ENCODE peak calls at places on chromosomes 5 and 9, in seven cellular contexts. Q is BJ; D is A549; R is heart right ventricle; V is brain microvascular endothelial cell; O is cardiac muscle cell; K is naive thymus-derived CD4-positive, alpha-beta T cell. U is an unnamed sample.

GRCh38 chr5:18433336-18433735 is 799.1 kb downstream of the TAF11L14 start:
- DNase-seq in K (no peak), R (no peak), Q (no peak), O (peak; percentile 56), V (no peak), D (no peak), U (no peak)

GRCh38 chr5:171629221-171630005 is 156.2 kb upstream of the SMIM23 start:
- DNase-seq in D (peak; percentile 24), K (no peak), O (no peak), Q (no peak), V (peak; percentile 29), R (no peak), U (no peak)

GRCh38 chr9:31799953-31800609 is 584.4 kb upstream of the ACO1 start:
- DNase-seq in K (no peak), Q (no peak), V (peak; percentile 11), O (peak; percentile 60), R (no peak), D (peak; percentile 19), U (peak; percentile 32)

GRCh38 chr5:53479045-53479655 is 1.3 kb upstream of the FST start:
- DNase-seq in Q (no peak), V (no peak), R (no peak), O (no peak), K (no peak), D (no peak), U (no peak)

GRCh38 chr5:66511491-66511890 is 84.7 kb upstream of the MAST4 start:
- DNase-seq in V (no peak), R (no peak), K (no peak), O (no peak), Q (no peak), D (peak; percentile 2), U (no peak)

GRCh38 chr5:103582364-103582763 is 19.8 kb upstream of the NUDT12 start:
- DNase-seq in V (peak; percentile 54), R (peak; percentile 5), O (peak; percentile 69), Q (no peak), K (no peak), D (peak; percentile 59), U (no peak)

GRCh38 chr9:137550241-137550621 is at the start of gene PNPLA7:
- DNase-seq in D (peak; percentile 85), Q (peak; percentile 21), K (peak; percentile 31), V (peak; percentile 49), O (peak; percentile 88), R (peak; percentile 92), U (peak; percentile 39)

GRCh38 chr5:139635606-139636206 is 12.4 kb upstream of the CXXC5 start:
- DNase-seq in V (peak; percentile 69), Q (peak; percentile 71), R (peak; percentile 94), K (no peak), D (peak; percentile 73), O (peak; percentile 87), U (peak; percentile 72)

DNA sequence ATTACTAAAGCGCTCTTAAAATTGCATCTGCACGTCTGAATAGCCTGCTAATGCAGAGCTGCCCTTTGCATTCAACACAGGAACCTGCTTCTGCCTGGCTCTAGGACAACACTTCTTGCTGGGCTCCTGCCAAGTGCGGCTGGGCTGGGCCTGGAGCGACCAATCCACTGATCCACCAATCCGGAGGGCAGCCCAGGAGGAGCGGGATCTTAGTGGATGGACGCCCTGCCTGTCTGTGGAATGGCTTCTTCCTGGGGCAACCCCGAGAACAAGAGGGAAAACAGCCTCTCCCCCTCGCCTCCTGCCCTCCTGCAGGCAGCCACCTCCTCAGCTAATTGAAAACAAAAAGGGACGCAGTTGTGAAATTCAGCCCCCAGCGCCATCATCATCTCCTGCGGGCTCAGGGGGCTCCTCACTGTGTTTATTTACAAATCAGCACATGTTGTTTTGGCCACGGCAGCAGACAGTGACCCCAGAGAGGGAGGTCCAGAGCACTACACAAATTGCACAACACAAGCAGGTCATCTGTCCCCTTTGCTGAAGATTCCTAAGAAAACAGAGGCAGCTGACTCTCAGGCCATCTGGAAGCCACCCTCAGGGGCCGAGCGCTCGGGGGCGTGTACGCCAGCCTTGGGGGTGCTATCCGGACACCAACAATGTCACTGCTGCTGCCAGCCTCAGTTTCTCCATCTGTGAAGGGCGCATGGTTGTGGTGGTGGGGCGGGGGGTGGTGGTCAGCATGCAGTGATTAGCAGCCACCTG is 57.3 kb downstream of the GADD45G start:
- DNase-seq in K (no peak), V (peak; percentile 97), O (peak; percentile 96), R (peak; percentile 99), Q (peak; percentile 76), D (peak; percentile 87), U (peak; percentile 89)
- H3K4me3 ChIP-seq in K (no peak overlapping the region), V (peak overlapping the region; percentile 41), O (no peak overlapping the region), R (peak overlapping the region; percentile 23), Q (peak overlapping the region; percentile 42), D (peak overlapping the region; percentile 38), U (peak overlapping the region; percentile 45)

GRCh38 chr5:1783214-1783551 is 16.5 kb downstream of the MRPL36 start:
- DNase-seq in O (peak; percentile 79), K (no peak), Q (no peak), D (no peak), R (no peak), V (no peak), U (no peak)

GRCh38 chr5:1781107-1781506 is 18.5 kb downstream of the MRPL36 start:
- DNase-seq in Q (no peak), O (no peak), D (no peak), R (no peak), V (no peak), K (no peak), U (no peak)

GRCh38 chr5:1782385-1783213 is 17.0 kb downstream of the MRPL36 start:
- DNase-seq in O (no peak), R (no peak), K (no peak), Q (no peak), D (no peak), V (no peak), U (no peak)

GRCh38 chr5:1780621-1780945 is 19.1 kb downstream of the MRPL36 start:
- DNase-seq in O (no peak), K (no peak), D (no peak), V (no peak), Q (no peak), R (no peak), U (no peak)

DNA sequence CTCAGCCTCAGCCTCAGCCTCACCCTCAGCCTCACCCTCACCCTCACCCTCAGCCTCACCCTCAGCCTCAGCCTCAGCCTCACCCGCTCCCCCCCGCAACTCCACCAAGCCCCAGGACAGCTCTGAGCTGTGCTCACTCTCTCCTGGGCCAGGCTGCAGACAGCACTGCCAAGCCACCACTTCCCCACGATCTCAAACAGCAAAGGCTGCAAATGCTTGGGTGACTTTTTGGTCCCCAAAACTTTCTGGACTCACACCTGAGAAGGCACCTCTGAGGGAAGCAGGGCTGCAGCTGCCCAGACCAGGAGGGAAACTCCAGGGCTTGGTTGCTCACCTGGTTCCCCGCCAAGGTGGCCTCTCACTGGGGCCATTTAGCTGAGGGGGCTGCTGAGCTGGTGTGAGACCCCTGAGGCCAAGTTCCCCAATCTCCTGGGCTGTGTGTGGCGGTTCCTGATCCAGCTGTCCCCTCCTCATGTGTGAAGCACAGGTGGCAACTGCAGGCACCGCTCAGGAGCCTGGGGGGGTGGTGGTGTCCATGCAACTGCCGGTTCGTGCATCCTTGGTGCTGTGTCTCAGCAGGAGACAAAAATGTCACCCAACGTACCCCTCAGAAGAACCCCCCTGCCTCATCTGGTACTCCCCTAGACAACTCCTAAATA is 17.8 kb downstream of the MRPL36 start:
- DNase-seq in R (no peak), V (no peak), Q (no peak), D (no peak), K (no peak), O (no peak), U (no peak)
- H3K4me3 ChIP-seq in R (no peak overlapping the region), V (no peak overlapping the region), Q (no peak overlapping the region), D (no peak overlapping the region), K (no peak overlapping the region), O (no peak overlapping the region), U (no peak overlapping the region)

GRCh38 chr5:157187046-157187754 is 6.6 kb downstream of the ITK start:
- DNase-seq in K (no peak), O (no peak), V (no peak), D (no peak), R (no peak), Q (no peak), U (no peak)

GRCh38 chr5:157182143-157182757 is 1.6 kb downstream of the ITK start:
- DNase-seq in D (no peak), V (no peak), K (no peak), O (no peak), Q (no peak), R (no peak), U (no peak)

GRCh38 chr5:157180374-157181264 is at the start of gene ITK:
- DNase-seq in K (no peak), Q (no peak), R (no peak), D (no peak), V (no peak), O (no peak), U (no peak)

GRCh38 chr5:157186309-157187045 is 5.8 kb downstream of the ITK start:
- DNase-seq in K (no peak), R (no peak), D (no peak), Q (no peak), V (no peak), O (no peak), U (no peak)

DNA sequence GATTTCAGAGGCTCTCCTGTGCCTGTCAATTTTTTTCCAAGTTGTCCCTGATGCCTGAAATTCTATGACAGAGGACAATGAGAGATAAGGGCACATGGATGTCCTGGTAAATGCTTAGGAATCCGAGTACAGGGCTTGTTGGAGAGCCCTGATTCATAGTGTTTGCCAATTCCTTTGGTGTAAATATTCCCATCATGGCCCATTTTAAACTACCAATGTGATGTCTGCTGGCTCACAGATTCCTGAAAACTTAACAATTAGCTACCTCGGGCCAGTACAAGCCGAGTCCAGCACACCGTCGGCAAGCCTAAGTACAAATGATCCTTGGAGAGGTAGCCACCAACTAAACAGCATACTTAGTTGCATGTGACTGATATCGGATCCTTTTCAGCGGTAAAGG is 3.5 kb downstream of the ITK start:
- DNase-seq in D (no peak), R (no peak), K (no peak), V (no peak), Q (no peak), O (no peak), U (no peak)
- H3K4me3 ChIP-seq in D (no peak overlapping the region), R (no peak overlapping the region), K (peak overlapping the region; percentile 68), V (no peak overlapping the region), Q (no peak overlapping the region), O (no peak overlapping the region), U (no peak overlapping the region)

GRCh38 chr9:79682076-79682736 is 110.4 kb downstream of the TLE4 start:
- DNase-seq in D (no peak), O (peak; percentile 27), Q (no peak), V (no peak), R (no peak), K (no peak), U (no peak)

GRCh38 chr9:79681576-79681975 is 109.8 kb downstream of the TLE4 start:
- DNase-seq in K (no peak), V (no peak), R (no peak), D (no peak), Q (no peak), O (no peak), U (no peak)

GRCh38 chr9:79684711-79685575 is 113.2 kb downstream of the TLE4 start:
- DNase-seq in Q (no peak), V (peak; percentile 57), K (no peak), O (no peak), R (no peak), D (no peak), U (peak; percentile 87)

GRCh38 chr9:79685576-79685975 is 113.8 kb downstream of the TLE4 start:
- DNase-seq in R (no peak), O (no peak), V (peak; percentile 49), Q (peak; percentile 48), D (no peak), K (no peak), U (peak; percentile 51)

DNA sequence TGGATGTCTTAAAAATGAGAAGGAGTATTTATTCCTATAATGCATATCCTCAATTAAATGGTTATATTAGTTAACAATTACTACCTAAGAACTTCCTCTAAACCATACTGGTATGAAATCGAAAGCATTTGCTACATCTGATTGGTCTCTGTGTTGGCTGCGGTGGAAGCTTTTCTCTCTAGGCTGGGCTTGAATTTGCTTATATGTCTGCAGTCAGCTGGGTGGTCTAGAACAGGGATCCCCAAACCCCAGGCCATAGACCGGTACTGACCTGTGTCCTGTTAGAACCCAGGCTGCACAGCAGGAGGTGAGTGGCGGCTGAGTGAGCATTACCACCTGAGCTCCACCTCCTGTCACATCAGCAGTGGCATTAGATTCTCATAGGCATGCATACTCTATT is 112.3 kb downstream of the TLE4 start:
- DNase-seq in Q (no peak), R (no peak), D (no peak), O (no peak), V (no peak), K (no peak), U (no peak)
- H3K4me3 ChIP-seq in Q (no peak overlapping the region), R (no peak overlapping the region), D (no peak overlapping the region), O (no peak overlapping the region), V (no peak overlapping the region), K (no peak overlapping the region), U (no peak overlapping the region)